ENCODE peak calls at places on chromosomes 16 and 17, in four cellular contexts. S, C, L and I are unnamed samples.

GRCh38 chr17:74852237-74853047 is 7.2 kb downstream of the GRIN2C start:
- DNase-seq in S (no peak), C (no peak), L (no peak), I (no peak)

GRCh38 chr16:4506450-4506849 is 30.3 kb downstream of the HMOX2 start:
- DNase-seq in S (peak; percentile 71), C (peak; percentile 52), L (peak; percentile 50), I (no peak)

GRCh38 chr16:66923866-66924265 is 1.5 kb downstream of the RRAD start:
- DNase-seq in S (no peak), C (no peak), L (no peak), I (no peak)

GRCh38 chr16:80924372-80924978 is 82.2 kb downstream of the CMC2 start:
- DNase-seq in S (peak; percentile 74), C (no peak), L (no peak), I (no peak)

GRCh38 chr16:13471478-13471877 is 448.5 kb upstream of the ERCC4 start:
- DNase-seq in S (no peak), C (no peak), L (no peak), I (no peak)

GRCh38 chr17:56699186-56699895 is 105.8 kb downstream of the NOG start:
- DNase-seq in S (peak; percentile 39), C (no peak), L (peak; percentile 97), I (peak; percentile 93)

GRCh38 chr16:15033309-15033707 is 22.6 kb downstream of the NTAN1 start:
- DNase-seq in S (no peak), C (no peak), L (no peak), I (no peak)

GRCh38 chr17:31321481-31321880 is at the start of gene EVI2A:
- DNase-seq in S (no peak), C (no peak), L (peak; percentile 48), I (no peak)

GRCh38 chr16:25151996-25152395 is 40.5 kb downstream of the LCMT1 start:
- DNase-seq in S (no peak), C (no peak), L (no peak), I (no peak)

GRCh38 chr17:66211047-66211810 is 18.0 kb downstream of the APOH start:
- DNase-seq in S (no peak), C (no peak), L (no peak), I (no peak)

GRCh38 chr17:76146053-76146875 is 5.2 kb upstream of the FOXJ1 start:
- DNase-seq in S (no peak), C (no peak), L (no peak), I (no peak)

GRCh38 chr16:31508706-31509523 is 724 bp upstream of the RUSF1 start:
- DNase-seq in S (no peak), C (no peak), L (no peak), I (peak; percentile 23)